ENCODE peak calls at places on chromosome 5, in five cellular contexts. N is heart right ventricle, X is pancreas, H is foreskin fibroblast, G is NCI-H1092. J is an unnamed sample.
A peak's percentile ranks its signal among the peaks of the same experiment; 100 is the strongest.

GRCh38 chr5:2158109-2158508 is 275.4 kb upstream of the IRX4 start:
- DNase-seq in G (no peak), X (no peak), N (no peak), H (no peak), J (no peak)

GRCh38 chr5:159310492-159310891 is 19.8 kb downstream of the IL12B start:
- DNase-seq in X (no peak), H (no peak), N (no peak), G (no peak), J (no peak)

GRCh38 chr5:90747693-90748092 is 189.1 kb downstream of the ADGRV1 start:
- DNase-seq in X (no peak), N (no peak), G (no peak), H (no peak), J (peak; percentile 43)

GRCh38 chr5:58335518-58335917 is 124.4 kb downstream of the PLK2 start:
- DNase-seq in N (no peak), X (no peak), G (no peak), H (no peak), J (peak; percentile 15)

GRCh38 chr5:138770291-138770690 is 17.1 kb downstream of the CTNNA1 start:
- DNase-seq in G (no peak), N (no peak), X (no peak), H (no peak), J (no peak)

GRCh38 chr5:96252596-96252995 is 180.5 kb downstream of the PCSK1 start:
- DNase-seq in X (no peak), N (no peak), H (no peak), G (no peak), J (no peak)

GRCh38 chr5:16065810-16066209 is 113.8 kb downstream of the MARCHF11 start:
- DNase-seq in N (no peak), X (no peak), G (no peak), H (no peak), J (no peak)

GRCh38 chr5:93381057-93381456 is 200.0 kb downstream of the NR2F1-AS1 start:
- DNase-seq in H (no peak), G (no peak), N (no peak), X (no peak), J (peak; percentile 64)

GRCh38 chr5:169777112-169777511 is 140.0 kb downstream of the DOCK2 start:
- DNase-seq in N (no peak), G (no peak), H (no peak), X (no peak), J (no peak)

GRCh38 chr5:171706736-171707440 is 78.7 kb upstream of the SMIM23 start:
- DNase-seq in H (no peak), X (no peak), N (no peak), G (no peak), J (no peak)

GRCh38 chr5:28523887-28524637 is 1485.7 kb upstream of the CDH9 start:
- DNase-seq in G (no peak), X (no peak), N (no peak), H (no peak), J (peak; percentile 90)

GRCh38 chr5:174531782-174532191 is 192.6 kb upstream of the MSX2 start:
- DNase-seq in N (no peak), H (no peak), X (no peak), G (no peak), J (no peak)

GRCh38 chr5:52727568-52727967 is 60.1 kb upstream of the ITGA1 start:
- DNase-seq in X (no peak), H (no peak), G (no peak), N (no peak), J (peak; percentile 68)

GRCh38 chr5:178466342-178466741 is 123.9 kb downstream of the COL23A1 start:
- DNase-seq in G (no peak), H (no peak), N (no peak), X (no peak), J (no peak)

GRCh38 chr5:136594416-136594815 is 229.1 kb upstream of the TRPC7 start:
- DNase-seq in H (no peak), G (no peak), N (no peak), X (no peak), J (no peak)

GRCh38 chr5:123754903-123755302 is 242.9 kb downstream of the CSNK1G3 start:
- DNase-seq in H (no peak), G (peak; percentile 9), X (no peak), N (no peak), J (peak; percentile 22)

GRCh38 chr5:76718381-76718832 is 2.5 kb downstream of the F2R start:
- DNase-seq in H (no peak), X (no peak), G (no peak), N (no peak), J (no peak)

GRCh38 chr5:154365823-154366222 is 80.0 kb upstream of the SAP30L start:
- DNase-seq in G (no peak), N (no peak), H (peak; percentile 37), X (no peak), J (peak; percentile 39)

GRCh38 chr5:160293901-160294561 is 18.3 kb downstream of the CCNJL start:
- DNase-seq in H (no peak), N (no peak), X (no peak), G (no peak), J (no peak)

GRCh38 chr5:42886612-42887011 is 74.9 kb upstream of the SELENOP start:
- DNase-seq in N (no peak), G (no peak), X (no peak), H (no peak), J (no peak)

GRCh38 chr5:79774171-79774854 is 84.7 kb downstream of the CMYA5 start:
- DNase-seq in H (no peak), N (no peak), G (no peak), X (no peak), J (peak; percentile 37)

GRCh38 chr5:134554319-134555222 is 29.1 kb downstream of the JADE2 start:
- DNase-seq in N (peak; percentile 72), G (no peak), H (peak; percentile 97), X (no peak), J (no peak)

GRCh38 chr5:97752871-97753270 is 569.8 kb upstream of the RIOK2 start:
- DNase-seq in H (no peak), G (no peak), X (no peak), N (no peak), J (peak; percentile 54)

GRCh38 chr5:118236108-118236849 is 752.1 kb downstream of the DTWD2 start:
- DNase-seq in X (no peak), G (no peak), H (no peak), N (no peak), J (no peak)

GRCh38 chr5:101534486-101535110 is 631.5 kb upstream of the ST8SIA4 start:
- DNase-seq in G (no peak), N (no peak), H (peak; percentile 6), X (no peak), J (peak; percentile 2)

GRCh38 chr5:154523704-154524103 is 45.7 kb upstream of the HAND1 start:
- DNase-seq in H (no peak), N (no peak), X (no peak), G (no peak), J (no peak)

GRCh38 chr5:24053731-24054130 is 546.3 kb downstream of the PRDM9 start:
- DNase-seq in N (no peak), G (no peak), H (no peak), X (no peak), J (no peak)

GRCh38 chr5:143781993-143782520 is 29.9 kb upstream of the HMHB1 start:
- DNase-seq in X (no peak), G (no peak), N (no peak), H (no peak), J (no peak)

GRCh38 chr5:91139572-91140200 is 243.4 kb downstream of the ARRDC3 start:
- DNase-seq in G (no peak), H (no peak), X (no peak), N (no peak), J (no peak)

GRCh38 chr5:58842851-58843250 is 260.0 kb downstream of the RAB3C start:
- DNase-seq in H (peak; percentile 23), G (no peak), X (no peak), N (no peak), J (peak; percentile 21)

GRCh38 chr5:57117601-57118000 is 56.3 kb upstream of the GPBP1 start:
- DNase-seq in X (no peak), N (no peak), G (no peak), H (no peak), J (no peak)

GRCh38 chr5:152864993-152865392 is 459.9 kb upstream of the NMUR2 start:
- DNase-seq in H (no peak), X (no peak), N (no peak), G (no peak), J (peak; percentile 54)

GRCh38 chr5:177462021-177462670 is 11.3 kb downstream of the DBN1 start:
- DNase-seq in G (no peak), X (no peak), H (no peak), N (peak; percentile 55), J (no peak)

GRCh38 chr5:82356808-82357671 is 78.9 kb upstream of the RPS23 start:
- DNase-seq in H (peak; percentile 55), X (peak; percentile 32), N (peak; percentile 63), G (no peak), J (no peak)

GRCh38 chr5:154947778-154948177 is 6.9 kb downstream of the MRPL22 start:
- DNase-seq in H (no peak), N (no peak), G (no peak), X (no peak), J (no peak)

J was measured in LHCN-M2.